ENCODE peak calls at places on chromosomes 16 and 17, in ten cellular contexts. One of them, this sample, is unnamed.

GRCh38 chr17:10197721-10198508 is 491 bp downstream of the GAS7 start:
- ATAC-seq in aorta: no peak
- ATAC-seq in right lobe of liver: peak
- ATAC-seq in thoracic aorta: no peak
- ATAC-seq in omental fat pad: peak
- ATAC-seq in right cardiac atrium: peak
- ATAC-seq in activated CD8-positive, alpha-beta memory T cell treated with anti-CD3 and anti-CD28 coated beads, Interleukin-2, amount 10 ng/mL, durations not matched to agents 7 days and 5 days: no peak
- ATAC-seq in SK-N-SH treated with all-trans-retinoic acid at 6 μM for 48 hours: no peak
- ATAC-seq in activated T-cell treated with anti-CD3 and anti-CD28 coated beads, Interleukin-2, amount 50 U/mL, for 4 hours: peak
- ATAC-seq in lower lobe of right lung: peak
- ATAC-seq in this sample: no peak

GRCh38 chr17:34756670-34757021 is 177.3 kb downstream of the TMEM132E start:
- ATAC-seq in SK-N-SH treated with all-trans-retinoic acid at 6 μM for 48 hours: no peak
- ATAC-seq in aorta: no peak
- ATAC-seq in thoracic aorta: no peak
- ATAC-seq in activated T-cell treated with anti-CD3 and anti-CD28 coated beads, Interleukin-2, amount 50 U/mL, for 4 hours: no peak
- ATAC-seq in right cardiac atrium: no peak
- ATAC-seq in activated CD8-positive, alpha-beta memory T cell treated with anti-CD3 and anti-CD28 coated beads, Interleukin-2, amount 10 ng/mL, durations not matched to agents 7 days and 5 days: no peak
- ATAC-seq in lower lobe of right lung: no peak
- ATAC-seq in right lobe of liver: no peak
- ATAC-seq in omental fat pad: no peak
- ATAC-seq in this sample: no peak

GRCh38 chr16:19289805-19290490 is 4.4 kb downstream of the CLEC19A start:
- ATAC-seq in thoracic aorta: no peak
- ATAC-seq in lower lobe of right lung: no peak
- ATAC-seq in right lobe of liver: no peak
- ATAC-seq in activated T-cell treated with anti-CD3 and anti-CD28 coated beads, Interleukin-2, amount 50 U/mL, for 4 hours: no peak
- ATAC-seq in omental fat pad: no peak
- ATAC-seq in activated CD8-positive, alpha-beta memory T cell treated with anti-CD3 and anti-CD28 coated beads, Interleukin-2, amount 10 ng/mL, durations not matched to agents 7 days and 5 days: no peak
- ATAC-seq in SK-N-SH treated with all-trans-retinoic acid at 6 μM for 48 hours: no peak
- ATAC-seq in aorta: no peak
- ATAC-seq in right cardiac atrium: no peak
- ATAC-seq in this sample: no peak

GRCh38 chr17:37829446-37830142 is 84.7 kb upstream of the HNF1B start:
- ATAC-seq in lower lobe of right lung: peak
- ATAC-seq in SK-N-SH treated with all-trans-retinoic acid at 6 μM for 48 hours: no peak
- ATAC-seq in omental fat pad: no peak
- ATAC-seq in activated T-cell treated with anti-CD3 and anti-CD28 coated beads, Interleukin-2, amount 50 U/mL, for 4 hours: no peak
- ATAC-seq in right lobe of liver: no peak
- ATAC-seq in thoracic aorta: no peak
- ATAC-seq in activated CD8-positive, alpha-beta memory T cell treated with anti-CD3 and anti-CD28 coated beads, Interleukin-2, amount 10 ng/mL, durations not matched to agents 7 days and 5 days: no peak
- ATAC-seq in right cardiac atrium: no peak
- ATAC-seq in aorta: no peak
- ATAC-seq in this sample: no peak

GRCh38 chr16:1781758-1782407 is 488 bp downstream of the SPSB3 start:
- ATAC-seq in activated CD8-positive, alpha-beta memory T cell treated with anti-CD3 and anti-CD28 coated beads, Interleukin-2, amount 10 ng/mL, durations not matched to agents 7 days and 5 days: no peak
- ATAC-seq in thoracic aorta: peak
- ATAC-seq in omental fat pad: peak
- ATAC-seq in activated T-cell treated with anti-CD3 and anti-CD28 coated beads, Interleukin-2, amount 50 U/mL, for 4 hours: peak
- ATAC-seq in lower lobe of right lung: peak
- ATAC-seq in aorta: peak
- ATAC-seq in SK-N-SH treated with all-trans-retinoic acid at 6 μM for 48 hours: no peak
- ATAC-seq in right cardiac atrium: peak
- ATAC-seq in right lobe of liver: peak
- ATAC-seq in this sample: no peak

GRCh38 chr17:72502940-72503341 is 382.1 kb downstream of the SOX9 start:
- ATAC-seq in omental fat pad: no peak
- ATAC-seq in right lobe of liver: no peak
- ATAC-seq in thoracic aorta: no peak
- ATAC-seq in activated T-cell treated with anti-CD3 and anti-CD28 coated beads, Interleukin-2, amount 50 U/mL, for 4 hours: no peak
- ATAC-seq in SK-N-SH treated with all-trans-retinoic acid at 6 μM for 48 hours: no peak
- ATAC-seq in aorta: no peak
- ATAC-seq in lower lobe of right lung: no peak
- ATAC-seq in activated CD8-positive, alpha-beta memory T cell treated with anti-CD3 and anti-CD28 coated beads, Interleukin-2, amount 10 ng/mL, durations not matched to agents 7 days and 5 days: no peak
- ATAC-seq in right cardiac atrium: peak
- ATAC-seq in this sample: no peak

GRCh38 chr17:73936908-73937627 is 266.4 kb upstream of the RPL38 start:
- ATAC-seq in right lobe of liver: peak
- ATAC-seq in SK-N-SH treated with all-trans-retinoic acid at 6 μM for 48 hours: no peak
- ATAC-seq in activated T-cell treated with anti-CD3 and anti-CD28 coated beads, Interleukin-2, amount 50 U/mL, for 4 hours: no peak
- ATAC-seq in right cardiac atrium: no peak
- ATAC-seq in aorta: no peak
- ATAC-seq in omental fat pad: no peak
- ATAC-seq in lower lobe of right lung: no peak
- ATAC-seq in thoracic aorta: no peak
- ATAC-seq in activated CD8-positive, alpha-beta memory T cell treated with anti-CD3 and anti-CD28 coated beads, Interleukin-2, amount 10 ng/mL, durations not matched to agents 7 days and 5 days: no peak
- ATAC-seq in this sample: no peak

GRCh38 chr17:41571561-41572434 is at the start of gene KRT9:
- ATAC-seq in right cardiac atrium: no peak
- ATAC-seq in right lobe of liver: no peak
- ATAC-seq in lower lobe of right lung: no peak
- ATAC-seq in SK-N-SH treated with all-trans-retinoic acid at 6 μM for 48 hours: no peak
- ATAC-seq in omental fat pad: no peak
- ATAC-seq in activated CD8-positive, alpha-beta memory T cell treated with anti-CD3 and anti-CD28 coated beads, Interleukin-2, amount 10 ng/mL, durations not matched to agents 7 days and 5 days: no peak
- ATAC-seq in aorta: no peak
- ATAC-seq in activated T-cell treated with anti-CD3 and anti-CD28 coated beads, Interleukin-2, amount 50 U/mL, for 4 hours: no peak
- ATAC-seq in thoracic aorta: no peak
- ATAC-seq in this sample: no peak

GRCh38 chr17:6752068-6752909 is 3.6 kb upstream of the XAF1 start:
- ATAC-seq in omental fat pad: peak
- ATAC-seq in right lobe of liver: peak
- ATAC-seq in right cardiac atrium: peak
- ATAC-seq in SK-N-SH treated with all-trans-retinoic acid at 6 μM for 48 hours: peak
- ATAC-seq in thoracic aorta: peak
- ATAC-seq in aorta: peak
- ATAC-seq in activated T-cell treated with anti-CD3 and anti-CD28 coated beads, Interleukin-2, amount 50 U/mL, for 4 hours: no peak
- ATAC-seq in activated CD8-positive, alpha-beta memory T cell treated with anti-CD3 and anti-CD28 coated beads, Interleukin-2, amount 10 ng/mL, durations not matched to agents 7 days and 5 days: no peak
- ATAC-seq in lower lobe of right lung: peak
- ATAC-seq in this sample: no peak

GRCh38 chr16:8590161-8590688 is at the start of gene TMEM114:
- ATAC-seq in lower lobe of right lung: no peak
- ATAC-seq in activated T-cell treated with anti-CD3 and anti-CD28 coated beads, Interleukin-2, amount 50 U/mL, for 4 hours: no peak
- ATAC-seq in thoracic aorta: no peak
- ATAC-seq in omental fat pad: no peak
- ATAC-seq in right lobe of liver: no peak
- ATAC-seq in SK-N-SH treated with all-trans-retinoic acid at 6 μM for 48 hours: no peak
- ATAC-seq in activated CD8-positive, alpha-beta memory T cell treated with anti-CD3 and anti-CD28 coated beads, Interleukin-2, amount 10 ng/mL, durations not matched to agents 7 days and 5 days: no peak
- ATAC-seq in aorta: no peak
- ATAC-seq in right cardiac atrium: no peak
- ATAC-seq in this sample: no peak

GRCh38 chr16:80570106-80570478 is 29.3 kb downstream of the DYNLRB2 start:
- ATAC-seq in activated T-cell treated with anti-CD3 and anti-CD28 coated beads, Interleukin-2, amount 50 U/mL, for 4 hours: peak
- ATAC-seq in lower lobe of right lung: no peak
- ATAC-seq in aorta: no peak
- ATAC-seq in right lobe of liver: peak
- ATAC-seq in activated CD8-positive, alpha-beta memory T cell treated with anti-CD3 and anti-CD28 coated beads, Interleukin-2, amount 10 ng/mL, durations not matched to agents 7 days and 5 days: peak
- ATAC-seq in thoracic aorta: no peak
- ATAC-seq in right cardiac atrium: no peak
- ATAC-seq in omental fat pad: no peak
- ATAC-seq in SK-N-SH treated with all-trans-retinoic acid at 6 μM for 48 hours: no peak
- ATAC-seq in this sample: peak

GRCh38 chr16:31496670-31497069 is 11.5 kb downstream of the RUSF1 start:
- ATAC-seq in activated T-cell treated with anti-CD3 and anti-CD28 coated beads, Interleukin-2, amount 50 U/mL, for 4 hours: no peak
- ATAC-seq in lower lobe of right lung: peak
- ATAC-seq in aorta: no peak
- ATAC-seq in omental fat pad: no peak
- ATAC-seq in SK-N-SH treated with all-trans-retinoic acid at 6 μM for 48 hours: no peak
- ATAC-seq in right cardiac atrium: no peak
- ATAC-seq in activated CD8-positive, alpha-beta memory T cell treated with anti-CD3 and anti-CD28 coated beads, Interleukin-2, amount 10 ng/mL, durations not matched to agents 7 days and 5 days: no peak
- ATAC-seq in thoracic aorta: no peak
- ATAC-seq in right lobe of liver: no peak
- ATAC-seq in this sample: no peak

GRCh38 chr16:48613061-48613957 is 3.3 kb upstream of the N4BP1 start:
- ATAC-seq in right lobe of liver: no peak
- ATAC-seq in activated CD8-positive, alpha-beta memory T cell treated with anti-CD3 and anti-CD28 coated beads, Interleukin-2, amount 10 ng/mL, durations not matched to agents 7 days and 5 days: peak
- ATAC-seq in lower lobe of right lung: no peak
- ATAC-seq in aorta: no peak
- ATAC-seq in thoracic aorta: no peak
- ATAC-seq in SK-N-SH treated with all-trans-retinoic acid at 6 μM for 48 hours: no peak
- ATAC-seq in activated T-cell treated with anti-CD3 and anti-CD28 coated beads, Interleukin-2, amount 50 U/mL, for 4 hours: peak
- ATAC-seq in right cardiac atrium: no peak
- ATAC-seq in omental fat pad: no peak
- ATAC-seq in this sample: peak

GRCh38 chr17:17701112-17701511 is 19.9 kb downstream of the RAI1 start:
- ATAC-seq in activated CD8-positive, alpha-beta memory T cell treated with anti-CD3 and anti-CD28 coated beads, Interleukin-2, amount 10 ng/mL, durations not matched to agents 7 days and 5 days: no peak
- ATAC-seq in SK-N-SH treated with all-trans-retinoic acid at 6 μM for 48 hours: no peak
- ATAC-seq in right cardiac atrium: no peak
- ATAC-seq in lower lobe of right lung: no peak
- ATAC-seq in thoracic aorta: no peak
- ATAC-seq in omental fat pad: no peak
- ATAC-seq in right lobe of liver: no peak
- ATAC-seq in activated T-cell treated with anti-CD3 and anti-CD28 coated beads, Interleukin-2, amount 50 U/mL, for 4 hours: no peak
- ATAC-seq in aorta: no peak
- ATAC-seq in this sample: no peak

GRCh38 chr16:24737916-24738594 is 8.6 kb downstream of the TNRC6A start:
- ATAC-seq in thoracic aorta: no peak
- ATAC-seq in right cardiac atrium: no peak
- ATAC-seq in right lobe of liver: peak
- ATAC-seq in lower lobe of right lung: no peak
- ATAC-seq in activated CD8-positive, alpha-beta memory T cell treated with anti-CD3 and anti-CD28 coated beads, Interleukin-2, amount 10 ng/mL, durations not matched to agents 7 days and 5 days: no peak
- ATAC-seq in omental fat pad: no peak
- ATAC-seq in activated T-cell treated with anti-CD3 and anti-CD28 coated beads, Interleukin-2, amount 50 U/mL, for 4 hours: no peak
- ATAC-seq in SK-N-SH treated with all-trans-retinoic acid at 6 μM for 48 hours: no peak
- ATAC-seq in aorta: no peak
- ATAC-seq in this sample: no peak

GRCh38 chr16:87064731-87065720 is 252.2 kb downstream of the C16orf95 start:
- ATAC-seq in omental fat pad: no peak
- ATAC-seq in right lobe of liver: no peak
- ATAC-seq in thoracic aorta: no peak
- ATAC-seq in SK-N-SH treated with all-trans-retinoic acid at 6 μM for 48 hours: no peak
- ATAC-seq in lower lobe of right lung: no peak
- ATAC-seq in activated CD8-positive, alpha-beta memory T cell treated with anti-CD3 and anti-CD28 coated beads, Interleukin-2, amount 10 ng/mL, durations not matched to agents 7 days and 5 days: no peak
- ATAC-seq in aorta: no peak
- ATAC-seq in right cardiac atrium: no peak
- ATAC-seq in activated T-cell treated with anti-CD3 and anti-CD28 coated beads, Interleukin-2, amount 50 U/mL, for 4 hours: no peak
- ATAC-seq in this sample: no peak

GRCh38 chr17:41308251-41308917 is 725 bp downstream of the KRTAP16-1 start:
- ATAC-seq in activated CD8-positive, alpha-beta memory T cell treated with anti-CD3 and anti-CD28 coated beads, Interleukin-2, amount 10 ng/mL, durations not matched to agents 7 days and 5 days: peak
- ATAC-seq in SK-N-SH treated with all-trans-retinoic acid at 6 μM for 48 hours: no peak
- ATAC-seq in lower lobe of right lung: peak
- ATAC-seq in right lobe of liver: peak
- ATAC-seq in activated T-cell treated with anti-CD3 and anti-CD28 coated beads, Interleukin-2, amount 50 U/mL, for 4 hours: peak
- ATAC-seq in thoracic aorta: no peak
- ATAC-seq in right cardiac atrium: peak
- ATAC-seq in aorta: peak
- ATAC-seq in omental fat pad: peak
- ATAC-seq in this sample: peak

GRCh38 chr17:39705786-39706348 is 6.0 kb downstream of the ERBB2 start:
- ATAC-seq in activated T-cell treated with anti-CD3 and anti-CD28 coated beads, Interleukin-2, amount 50 U/mL, for 4 hours: no peak
- ATAC-seq in omental fat pad: peak
- ATAC-seq in aorta: peak
- ATAC-seq in right cardiac atrium: peak
- ATAC-seq in lower lobe of right lung: peak
- ATAC-seq in SK-N-SH treated with all-trans-retinoic acid at 6 μM for 48 hours: no peak
- ATAC-seq in activated CD8-positive, alpha-beta memory T cell treated with anti-CD3 and anti-CD28 coated beads, Interleukin-2, amount 10 ng/mL, durations not matched to agents 7 days and 5 days: no peak
- ATAC-seq in right lobe of liver: peak
- ATAC-seq in thoracic aorta: no peak
- ATAC-seq in this sample: no peak

GRCh38 chr17:27986805-27987684 is 55.4 kb upstream of the NLK start:
- ATAC-seq in aorta: no peak
- ATAC-seq in activated T-cell treated with anti-CD3 and anti-CD28 coated beads, Interleukin-2, amount 50 U/mL, for 4 hours: no peak
- ATAC-seq in omental fat pad: no peak
- ATAC-seq in activated CD8-positive, alpha-beta memory T cell treated with anti-CD3 and anti-CD28 coated beads, Interleukin-2, amount 10 ng/mL, durations not matched to agents 7 days and 5 days: no peak
- ATAC-seq in SK-N-SH treated with all-trans-retinoic acid at 6 μM for 48 hours: no peak
- ATAC-seq in right lobe of liver: no peak
- ATAC-seq in thoracic aorta: no peak
- ATAC-seq in lower lobe of right lung: no peak
- ATAC-seq in right cardiac atrium: no peak
- ATAC-seq in this sample: no peak

GRCh38 chr17:14926073-14926472 is 339.1 kb downstream of the PMP22 start:
- ATAC-seq in omental fat pad: no peak
- ATAC-seq in activated CD8-positive, alpha-beta memory T cell treated with anti-CD3 and anti-CD28 coated beads, Interleukin-2, amount 10 ng/mL, durations not matched to agents 7 days and 5 days: no peak
- ATAC-seq in aorta: no peak
- ATAC-seq in activated T-cell treated with anti-CD3 and anti-CD28 coated beads, Interleukin-2, amount 50 U/mL, for 4 hours: no peak
- ATAC-seq in right lobe of liver: peak
- ATAC-seq in SK-N-SH treated with all-trans-retinoic acid at 6 μM for 48 hours: no peak
- ATAC-seq in thoracic aorta: no peak
- ATAC-seq in lower lobe of right lung: no peak
- ATAC-seq in right cardiac atrium: no peak
- ATAC-seq in this sample: no peak

GRCh38 chr16:14658063-14658462 is 25.3 kb downstream of the BFAR start:
- ATAC-seq in activated CD8-positive, alpha-beta memory T cell treated with anti-CD3 and anti-CD28 coated beads, Interleukin-2, amount 10 ng/mL, durations not matched to agents 7 days and 5 days: no peak
- ATAC-seq in lower lobe of right lung: no peak
- ATAC-seq in SK-N-SH treated with all-trans-retinoic acid at 6 μM for 48 hours: no peak
- ATAC-seq in right cardiac atrium: no peak
- ATAC-seq in activated T-cell treated with anti-CD3 and anti-CD28 coated beads, Interleukin-2, amount 50 U/mL, for 4 hours: no peak
- ATAC-seq in aorta: no peak
- ATAC-seq in omental fat pad: no peak
- ATAC-seq in right lobe of liver: no peak
- ATAC-seq in thoracic aorta: no peak
- ATAC-seq in this sample: peak

GRCh38 chr17:75344664-75345063 is 55.4 kb upstream of the SLC25A19 start:
- ATAC-seq in SK-N-SH treated with all-trans-retinoic acid at 6 μM for 48 hours: no peak
- ATAC-seq in thoracic aorta: no peak
- ATAC-seq in lower lobe of right lung: no peak
- ATAC-seq in right lobe of liver: no peak
- ATAC-seq in right cardiac atrium: no peak
- ATAC-seq in omental fat pad: no peak
- ATAC-seq in activated T-cell treated with anti-CD3 and anti-CD28 coated beads, Interleukin-2, amount 50 U/mL, for 4 hours: peak
- ATAC-seq in activated CD8-positive, alpha-beta memory T cell treated with anti-CD3 and anti-CD28 coated beads, Interleukin-2, amount 10 ng/mL, durations not matched to agents 7 days and 5 days: no peak
- ATAC-seq in aorta: no peak
- ATAC-seq in this sample: no peak

GRCh38 chr17:6279659-6280058 is 155.3 kb downstream of the AIPL1 start:
- ATAC-seq in aorta: no peak
- ATAC-seq in activated T-cell treated with anti-CD3 and anti-CD28 coated beads, Interleukin-2, amount 50 U/mL, for 4 hours: no peak
- ATAC-seq in lower lobe of right lung: no peak
- ATAC-seq in activated CD8-positive, alpha-beta memory T cell treated with anti-CD3 and anti-CD28 coated beads, Interleukin-2, amount 10 ng/mL, durations not matched to agents 7 days and 5 days: no peak
- ATAC-seq in SK-N-SH treated with all-trans-retinoic acid at 6 μM for 48 hours: no peak
- ATAC-seq in right lobe of liver: no peak
- ATAC-seq in right cardiac atrium: no peak
- ATAC-seq in thoracic aorta: no peak
- ATAC-seq in omental fat pad: no peak
- ATAC-seq in this sample: no peak

GRCh38 chr16:6021544-6021943 is 923.9 kb upstream of the EEF2KMT start:
- ATAC-seq in lower lobe of right lung: no peak
- ATAC-seq in SK-N-SH treated with all-trans-retinoic acid at 6 μM for 48 hours: no peak
- ATAC-seq in aorta: no peak
- ATAC-seq in omental fat pad: no peak
- ATAC-seq in right cardiac atrium: no peak
- ATAC-seq in right lobe of liver: no peak
- ATAC-seq in activated T-cell treated with anti-CD3 and anti-CD28 coated beads, Interleukin-2, amount 50 U/mL, for 4 hours: no peak
- ATAC-seq in thoracic aorta: no peak
- ATAC-seq in activated CD8-positive, alpha-beta memory T cell treated with anti-CD3 and anti-CD28 coated beads, Interleukin-2, amount 10 ng/mL, durations not matched to agents 7 days and 5 days: no peak
- ATAC-seq in this sample: no peak

GRCh38 chr17:67460097-67460496 is 83.0 kb downstream of the PITPNC1 start:
- ATAC-seq in aorta: no peak
- ATAC-seq in activated T-cell treated with anti-CD3 and anti-CD28 coated beads, Interleukin-2, amount 50 U/mL, for 4 hours: no peak
- ATAC-seq in omental fat pad: no peak
- ATAC-seq in lower lobe of right lung: no peak
- ATAC-seq in SK-N-SH treated with all-trans-retinoic acid at 6 μM for 48 hours: no peak
- ATAC-seq in right cardiac atrium: no peak
- ATAC-seq in thoracic aorta: no peak
- ATAC-seq in activated CD8-positive, alpha-beta memory T cell treated with anti-CD3 and anti-CD28 coated beads, Interleukin-2, amount 10 ng/mL, durations not matched to agents 7 days and 5 days: no peak
- ATAC-seq in right lobe of liver: no peak
- ATAC-seq in this sample: no peak

GRCh38 chr16:56279132-56279531 is 87.8 kb downstream of the GNAO1 start:
- ATAC-seq in right cardiac atrium: no peak
- ATAC-seq in thoracic aorta: no peak
- ATAC-seq in aorta: no peak
- ATAC-seq in SK-N-SH treated with all-trans-retinoic acid at 6 μM for 48 hours: no peak
- ATAC-seq in omental fat pad: no peak
- ATAC-seq in activated T-cell treated with anti-CD3 and anti-CD28 coated beads, Interleukin-2, amount 50 U/mL, for 4 hours: peak
- ATAC-seq in right lobe of liver: peak
- ATAC-seq in activated CD8-positive, alpha-beta memory T cell treated with anti-CD3 and anti-CD28 coated beads, Interleukin-2, amount 10 ng/mL, durations not matched to agents 7 days and 5 days: peak
- ATAC-seq in lower lobe of right lung: peak
- ATAC-seq in this sample: peak

GRCh38 chr17:39208136-39208535 is 8.1 kb downstream of the RPL19 start:
- ATAC-seq in right lobe of liver: no peak
- ATAC-seq in omental fat pad: no peak
- ATAC-seq in activated T-cell treated with anti-CD3 and anti-CD28 coated beads, Interleukin-2, amount 50 U/mL, for 4 hours: peak
- ATAC-seq in aorta: no peak
- ATAC-seq in thoracic aorta: no peak
- ATAC-seq in lower lobe of right lung: peak
- ATAC-seq in right cardiac atrium: no peak
- ATAC-seq in SK-N-SH treated with all-trans-retinoic acid at 6 μM for 48 hours: no peak
- ATAC-seq in activated CD8-positive, alpha-beta memory T cell treated with anti-CD3 and anti-CD28 coated beads, Interleukin-2, amount 10 ng/mL, durations not matched to agents 7 days and 5 days: no peak
- ATAC-seq in this sample: peak

GRCh38 chr16:89322381-89323119 is 105.0 kb downstream of the ZNF778 start:
- ATAC-seq in right cardiac atrium: no peak
- ATAC-seq in aorta: no peak
- ATAC-seq in activated CD8-positive, alpha-beta memory T cell treated with anti-CD3 and anti-CD28 coated beads, Interleukin-2, amount 10 ng/mL, durations not matched to agents 7 days and 5 days: no peak
- ATAC-seq in right lobe of liver: no peak
- ATAC-seq in thoracic aorta: no peak
- ATAC-seq in omental fat pad: no peak
- ATAC-seq in SK-N-SH treated with all-trans-retinoic acid at 6 μM for 48 hours: peak
- ATAC-seq in lower lobe of right lung: peak
- ATAC-seq in activated T-cell treated with anti-CD3 and anti-CD28 coated beads, Interleukin-2, amount 50 U/mL, for 4 hours: no peak
- ATAC-seq in this sample: no peak

This sample was measured in activated T-helper 17 cell treated with anti-CD3 and anti-CD28 coated beads, Interleukin-2, amount 50 U/mL, for 72 hours.